ENCODE peak calls at places on chromosome 15, in four cellular contexts. Q is effector memory CD4-positive, alpha-beta T cell; I is endothelial cell; S is RWPE1. O is an unnamed sample.

GRCh38 chr15:55868707-55869106 is 124.7 kb downstream of the NEDD4 start:
- DNase-seq in S (peak), Q (no peak), I (no peak), O (peak)

GRCh38 chr15:84570164-84570692 is 30.6 kb upstream of the ZSCAN2 start:
- DNase-seq in I (peak), S (peak), Q (peak), O (no peak)

GRCh38 chr15:77832874-77833273 is 200.2 kb upstream of the LINGO1 start:
- DNase-seq in Q (no peak), I (no peak), S (no peak), O (no peak)

GRCh38 chr15:98628216-98628615 is 20.1 kb upstream of the IGF1R start:
- DNase-seq in S (no peak), Q (no peak), I (no peak), O (no peak)

GRCh38 chr15:47688573-47689086 is 28.7 kb upstream of the SEMA6D start:
- DNase-seq in S (peak), I (no peak), Q (no peak), O (peak)

GRCh38 chr15:91252756-91253155 is 152.7 kb downstream of the SV2B start:
- DNase-seq in S (no peak), I (no peak), Q (no peak), O (no peak)

GRCh38 chr15:63917588-63918316 is 84.0 kb upstream of the HERC1 start:
- DNase-seq in Q (no peak), S (no peak), I (no peak), O (no peak)

GRCh38 chr15:63372018-63372705 is 9.5 kb downstream of the CA12 start:
- DNase-seq in I (no peak), Q (no peak), S (peak), O (peak)

GRCh38 chr15:51874751-51875644 is 45.5 kb downstream of the TMOD3 start:
- DNase-seq in I (no peak), S (peak), Q (no peak), O (peak)

GRCh38 chr15:25179673-25180511 is 225.1 kb downstream of the SNRPN start:
- DNase-seq in Q (no peak), S (no peak), I (no peak), O (no peak)

GRCh38 chr15:31486906-31487695 is 160.5 kb downstream of the KLF13 start:
- DNase-seq in S (no peak), I (no peak), Q (no peak), O (no peak)

GRCh38 chr15:100879461-100880138 is at the start of gene ALDH1A3:
- DNase-seq in S (peak), Q (no peak), I (peak), O (no peak)

GRCh38 chr15:64072812-64073211 is 20.8 kb downstream of the CIAO2A start:
- DNase-seq in S (no peak), I (no peak), Q (no peak), O (no peak)

GRCh38 chr15:70280781-70281180 is 183.1 kb upstream of the TLE3 start:
- DNase-seq in I (no peak), Q (no peak), S (no peak), O (no peak)

GRCh38 chr15:78108300-78109084 is 16.1 kb downstream of the SH2D7 start:
- DNase-seq in I (peak), S (peak), Q (peak), O (no peak)

O was measured in foreskin keratinocyte.